ENCODE peak calls at places on chromosomes 16 and 17, in six cellular contexts. J, T, S, A, X and H are unnamed samples.

GRCh38 chr16:89565256-89565505 is 4.7 kb downstream of the RPL13 start:
- DNase-seq in J (no peak), T (no peak), S (no peak), A (no peak), X (no peak), H (no peak)

GRCh38 chr17:21029032-21029431 is 13.8 kb downstream of the USP22 start:
- DNase-seq in J (no peak), T (peak), S (no peak), A (peak), X (no peak), H (peak)

GRCh38 chr17:51793686-51794085 is 364.8 kb downstream of the CA10 start:
- DNase-seq in J (no peak), T (no peak), S (no peak), A (no peak), X (no peak), H (no peak)

GRCh38 chr16:56363781-56364565 is 61.4 kb downstream of the AMFR start:
- DNase-seq in J (no peak), T (no peak), S (no peak), A (no peak), X (no peak), H (no peak)

GRCh38 chr17:35630530-35631148 is 43.5 kb downstream of the AP2B1 start:
- DNase-seq in J (no peak), T (no peak), S (no peak), A (no peak), X (no peak), H (no peak)

GRCh38 chr17:82236142-82236971 is 7.5 kb downstream of the SLC16A3 start:
- DNase-seq in J (peak), T (peak), S (no peak), A (no peak), X (no peak), H (peak)

GRCh38 chr16:2987854-2988253 is 7.6 kb upstream of the PKMYT1 start:
- DNase-seq in J (no peak), T (no peak), S (no peak), A (no peak), X (no peak), H (no peak)

GRCh38 chr16:56263711-56264608 is 72.7 kb downstream of the GNAO1 start:
- DNase-seq in J (no peak), T (no peak), S (no peak), A (no peak), X (no peak), H (no peak)

GRCh38 chr16:15947983-15948509 is 1.4 kb upstream of the ABCC1 start:
- DNase-seq in J (no peak), T (no peak), S (no peak), A (no peak), X (no peak), H (no peak)

GRCh38 chr17:81519284-81520020 is 6.9 kb upstream of the ACTG1 start:
- DNase-seq in J (peak), T (peak), S (peak), A (no peak), X (no peak), H (peak)

GRCh38 chr17:75428775-75429469 is 23.4 kb upstream of the GRB2 start:
- DNase-seq in J (no peak), T (no peak), S (no peak), A (peak), X (no peak), H (no peak)

GRCh38 chr16:89593841-89594240 is 18.3 kb downstream of the CPNE7 start:
- DNase-seq in J (no peak), T (no peak), S (no peak), A (no peak), X (no peak), H (no peak)

GRCh38 chr16:86252596-86252995 is 257.7 kb upstream of the FOXF1 start:
- DNase-seq in J (no peak), T (no peak), S (no peak), A (no peak), X (peak), H (no peak)

GRCh38 chr16:30985401-30986128 is 558 bp downstream of the HSD3B7 start:
- DNase-seq in J (peak), T (no peak), S (no peak), A (peak), X (no peak), H (peak)